ENCODE peak calls at places on chromosomes 5 and 9, in nine cellular contexts. One of them, this sample, is unnamed.

GRCh38 chr9:128713411-128713780 is 10.5 kb downstream of the ZDHHC12 start:
- DNase-seq in NCI-H524: no peak
- DNase-seq in activated CD4-positive, alpha-beta T cell treated with anti-CD3 and anti-CD28 coated beads, Interleukin-2, amount 50 U/mL, for 1 hour: no peak
- DNase-seq in T-helper 22 cell: no peak
- DNase-seq in activated naive CD8-positive, alpha-beta T cell treated with anti-CD3 and anti-CD28 coated beads, Interleukin-2, amount 10 ng/mL, durations not matched to agents 7 days and 5 days: peak
- DNase-seq in AG04449: no peak
- DNase-seq in CD8-positive, alpha-beta memory T cell: no peak
- DNase-seq in DND-41: no peak
- DNase-seq in T-helper 1 cell: no peak
- DNase-seq in this sample: no peak

GRCh38 chr9:133490865-133491655 is 12.2 kb upstream of the SLC2A6 start:
- DNase-seq in activated naive CD8-positive, alpha-beta T cell treated with anti-CD3 and anti-CD28 coated beads, Interleukin-2, amount 10 ng/mL, durations not matched to agents 7 days and 5 days: no peak
- DNase-seq in CD8-positive, alpha-beta memory T cell: no peak
- DNase-seq in T-helper 1 cell: no peak
- DNase-seq in activated CD4-positive, alpha-beta T cell treated with anti-CD3 and anti-CD28 coated beads, Interleukin-2, amount 50 U/mL, for 1 hour: no peak
- DNase-seq in DND-41: no peak
- DNase-seq in T-helper 22 cell: no peak
- DNase-seq in NCI-H524: no peak
- DNase-seq in AG04449: no peak
- DNase-seq in this sample: no peak

GRCh38 chr5:74035521-74035937 is 409.5 kb downstream of the ARHGEF28 start:
- DNase-seq in activated naive CD8-positive, alpha-beta T cell treated with anti-CD3 and anti-CD28 coated beads, Interleukin-2, amount 10 ng/mL, durations not matched to agents 7 days and 5 days: no peak
- DNase-seq in activated CD4-positive, alpha-beta T cell treated with anti-CD3 and anti-CD28 coated beads, Interleukin-2, amount 50 U/mL, for 1 hour: no peak
- DNase-seq in AG04449: no peak
- DNase-seq in T-helper 1 cell: no peak
- DNase-seq in DND-41: no peak
- DNase-seq in NCI-H524: peak
- DNase-seq in T-helper 22 cell: no peak
- DNase-seq in CD8-positive, alpha-beta memory T cell: no peak
- DNase-seq in this sample: peak

GRCh38 chr9:71897573-71897972 is 13.4 kb downstream of the ABHD17B start:
- DNase-seq in activated naive CD8-positive, alpha-beta T cell treated with anti-CD3 and anti-CD28 coated beads, Interleukin-2, amount 10 ng/mL, durations not matched to agents 7 days and 5 days: no peak
- DNase-seq in activated CD4-positive, alpha-beta T cell treated with anti-CD3 and anti-CD28 coated beads, Interleukin-2, amount 50 U/mL, for 1 hour: no peak
- DNase-seq in CD8-positive, alpha-beta memory T cell: peak
- DNase-seq in NCI-H524: no peak
- DNase-seq in T-helper 1 cell: no peak
- DNase-seq in AG04449: no peak
- DNase-seq in DND-41: peak
- DNase-seq in T-helper 22 cell: no peak
- DNase-seq in this sample: no peak

GRCh38 chr5:474826-475661 is 32.1 kb downstream of the EXOC3 start:
- DNase-seq in CD8-positive, alpha-beta memory T cell: no peak
- DNase-seq in T-helper 1 cell: no peak
- DNase-seq in activated naive CD8-positive, alpha-beta T cell treated with anti-CD3 and anti-CD28 coated beads, Interleukin-2, amount 10 ng/mL, durations not matched to agents 7 days and 5 days: peak
- DNase-seq in T-helper 22 cell: no peak
- DNase-seq in DND-41: no peak
- DNase-seq in NCI-H524: no peak
- DNase-seq in AG04449: no peak
- DNase-seq in activated CD4-positive, alpha-beta T cell treated with anti-CD3 and anti-CD28 coated beads, Interleukin-2, amount 50 U/mL, for 1 hour: no peak
- DNase-seq in this sample: no peak

GRCh38 chr9:104835163-104835562 is 71.2 kb downstream of the NIPSNAP3B start:
- DNase-seq in DND-41: no peak
- DNase-seq in AG04449: no peak
- DNase-seq in activated naive CD8-positive, alpha-beta T cell treated with anti-CD3 and anti-CD28 coated beads, Interleukin-2, amount 10 ng/mL, durations not matched to agents 7 days and 5 days: no peak
- DNase-seq in T-helper 22 cell: no peak
- DNase-seq in NCI-H524: no peak
- DNase-seq in CD8-positive, alpha-beta memory T cell: no peak
- DNase-seq in T-helper 1 cell: no peak
- DNase-seq in activated CD4-positive, alpha-beta T cell treated with anti-CD3 and anti-CD28 coated beads, Interleukin-2, amount 50 U/mL, for 1 hour: no peak
- DNase-seq in this sample: no peak

GRCh38 chr5:151082976-151083651 is 2.3 kb upstream of the TNIP1 start:
- DNase-seq in activated naive CD8-positive, alpha-beta T cell treated with anti-CD3 and anti-CD28 coated beads, Interleukin-2, amount 10 ng/mL, durations not matched to agents 7 days and 5 days: no peak
- DNase-seq in NCI-H524: peak
- DNase-seq in T-helper 1 cell: peak
- DNase-seq in DND-41: no peak
- DNase-seq in activated CD4-positive, alpha-beta T cell treated with anti-CD3 and anti-CD28 coated beads, Interleukin-2, amount 50 U/mL, for 1 hour: peak
- DNase-seq in T-helper 22 cell: peak
- DNase-seq in CD8-positive, alpha-beta memory T cell: peak
- DNase-seq in AG04449: no peak
- DNase-seq in this sample: no peak

GRCh38 chr5:95780597-95780996 is 41.9 kb downstream of the GLRX start:
- DNase-seq in activated CD4-positive, alpha-beta T cell treated with anti-CD3 and anti-CD28 coated beads, Interleukin-2, amount 50 U/mL, for 1 hour: no peak
- DNase-seq in T-helper 22 cell: no peak
- DNase-seq in CD8-positive, alpha-beta memory T cell: no peak
- DNase-seq in activated naive CD8-positive, alpha-beta T cell treated with anti-CD3 and anti-CD28 coated beads, Interleukin-2, amount 10 ng/mL, durations not matched to agents 7 days and 5 days: no peak
- DNase-seq in DND-41: no peak
- DNase-seq in AG04449: no peak
- DNase-seq in T-helper 1 cell: no peak
- DNase-seq in NCI-H524: no peak
- DNase-seq in this sample: no peak

GRCh38 chr5:141349917-141350619 is at the start of gene PCDHGB1:
- DNase-seq in NCI-H524: peak
- DNase-seq in activated naive CD8-positive, alpha-beta T cell treated with anti-CD3 and anti-CD28 coated beads, Interleukin-2, amount 10 ng/mL, durations not matched to agents 7 days and 5 days: no peak
- DNase-seq in T-helper 1 cell: no peak
- DNase-seq in T-helper 22 cell: no peak
- DNase-seq in CD8-positive, alpha-beta memory T cell: no peak
- DNase-seq in AG04449: no peak
- DNase-seq in DND-41: no peak
- DNase-seq in activated CD4-positive, alpha-beta T cell treated with anti-CD3 and anti-CD28 coated beads, Interleukin-2, amount 50 U/mL, for 1 hour: peak
- DNase-seq in this sample: peak

GRCh38 chr5:119022017-119022745 is 33.8 kb upstream of the DTWD2 start:
- DNase-seq in T-helper 22 cell: no peak
- DNase-seq in DND-41: no peak
- DNase-seq in AG04449: peak
- DNase-seq in NCI-H524: peak
- DNase-seq in CD8-positive, alpha-beta memory T cell: peak
- DNase-seq in activated naive CD8-positive, alpha-beta T cell treated with anti-CD3 and anti-CD28 coated beads, Interleukin-2, amount 10 ng/mL, durations not matched to agents 7 days and 5 days: no peak
- DNase-seq in T-helper 1 cell: no peak
- DNase-seq in activated CD4-positive, alpha-beta T cell treated with anti-CD3 and anti-CD28 coated beads, Interleukin-2, amount 50 U/mL, for 1 hour: no peak
- DNase-seq in this sample: peak

GRCh38 chr9:81546498-81546897 is 142.8 kb downstream of the TLE1 start:
- DNase-seq in T-helper 22 cell: no peak
- DNase-seq in CD8-positive, alpha-beta memory T cell: no peak
- DNase-seq in T-helper 1 cell: no peak
- DNase-seq in activated CD4-positive, alpha-beta T cell treated with anti-CD3 and anti-CD28 coated beads, Interleukin-2, amount 50 U/mL, for 1 hour: no peak
- DNase-seq in AG04449: no peak
- DNase-seq in activated naive CD8-positive, alpha-beta T cell treated with anti-CD3 and anti-CD28 coated beads, Interleukin-2, amount 10 ng/mL, durations not matched to agents 7 days and 5 days: no peak
- DNase-seq in DND-41: no peak
- DNase-seq in NCI-H524: no peak
- DNase-seq in this sample: no peak

GRCh38 chr5:151021771-151022170 is 1.4 kb downstream of the GPX3 start:
- DNase-seq in NCI-H524: no peak
- DNase-seq in DND-41: no peak
- DNase-seq in activated CD4-positive, alpha-beta T cell treated with anti-CD3 and anti-CD28 coated beads, Interleukin-2, amount 50 U/mL, for 1 hour: no peak
- DNase-seq in CD8-positive, alpha-beta memory T cell: no peak
- DNase-seq in AG04449: no peak
- DNase-seq in T-helper 22 cell: no peak
- DNase-seq in activated naive CD8-positive, alpha-beta T cell treated with anti-CD3 and anti-CD28 coated beads, Interleukin-2, amount 10 ng/mL, durations not matched to agents 7 days and 5 days: no peak
- DNase-seq in T-helper 1 cell: no peak
- DNase-seq in this sample: no peak

GRCh38 chr9:105176194-105176593 is 68.3 kb upstream of the SLC44A1 start:
- DNase-seq in T-helper 22 cell: no peak
- DNase-seq in CD8-positive, alpha-beta memory T cell: no peak
- DNase-seq in NCI-H524: no peak
- DNase-seq in activated CD4-positive, alpha-beta T cell treated with anti-CD3 and anti-CD28 coated beads, Interleukin-2, amount 50 U/mL, for 1 hour: no peak
- DNase-seq in activated naive CD8-positive, alpha-beta T cell treated with anti-CD3 and anti-CD28 coated beads, Interleukin-2, amount 10 ng/mL, durations not matched to agents 7 days and 5 days: no peak
- DNase-seq in T-helper 1 cell: no peak
- DNase-seq in DND-41: no peak
- DNase-seq in AG04449: no peak
- DNase-seq in this sample: no peak

GRCh38 chr5:168978015-168978414 is 322.9 kb downstream of the SLIT3 start:
- DNase-seq in T-helper 22 cell: no peak
- DNase-seq in NCI-H524: no peak
- DNase-seq in activated CD4-positive, alpha-beta T cell treated with anti-CD3 and anti-CD28 coated beads, Interleukin-2, amount 50 U/mL, for 1 hour: no peak
- DNase-seq in activated naive CD8-positive, alpha-beta T cell treated with anti-CD3 and anti-CD28 coated beads, Interleukin-2, amount 10 ng/mL, durations not matched to agents 7 days and 5 days: no peak
- DNase-seq in CD8-positive, alpha-beta memory T cell: no peak
- DNase-seq in DND-41: no peak
- DNase-seq in T-helper 1 cell: no peak
- DNase-seq in AG04449: peak
- DNase-seq in this sample: no peak

GRCh38 chr5:150607991-150608390 is 32.5 kb upstream of the SYNPO start:
- DNase-seq in T-helper 1 cell: no peak
- DNase-seq in activated CD4-positive, alpha-beta T cell treated with anti-CD3 and anti-CD28 coated beads, Interleukin-2, amount 50 U/mL, for 1 hour: no peak
- DNase-seq in T-helper 22 cell: no peak
- DNase-seq in NCI-H524: no peak
- DNase-seq in DND-41: no peak
- DNase-seq in CD8-positive, alpha-beta memory T cell: no peak
- DNase-seq in AG04449: no peak
- DNase-seq in activated naive CD8-positive, alpha-beta T cell treated with anti-CD3 and anti-CD28 coated beads, Interleukin-2, amount 10 ng/mL, durations not matched to agents 7 days and 5 days: no peak
- DNase-seq in this sample: no peak

GRCh38 chr9:89701221-89701798 is 96.5 kb downstream of the GADD45G start:
- DNase-seq in T-helper 1 cell: peak
- DNase-seq in CD8-positive, alpha-beta memory T cell: peak
- DNase-seq in NCI-H524: no peak
- DNase-seq in activated naive CD8-positive, alpha-beta T cell treated with anti-CD3 and anti-CD28 coated beads, Interleukin-2, amount 10 ng/mL, durations not matched to agents 7 days and 5 days: peak
- DNase-seq in AG04449: no peak
- DNase-seq in activated CD4-positive, alpha-beta T cell treated with anti-CD3 and anti-CD28 coated beads, Interleukin-2, amount 50 U/mL, for 1 hour: peak
- DNase-seq in DND-41: peak
- DNase-seq in T-helper 22 cell: peak
- DNase-seq in this sample: no peak

GRCh38 chr9:71854811-71855210 is 56.2 kb downstream of the ABHD17B start:
- DNase-seq in CD8-positive, alpha-beta memory T cell: no peak
- DNase-seq in activated naive CD8-positive, alpha-beta T cell treated with anti-CD3 and anti-CD28 coated beads, Interleukin-2, amount 10 ng/mL, durations not matched to agents 7 days and 5 days: no peak
- DNase-seq in AG04449: no peak
- DNase-seq in DND-41: no peak
- DNase-seq in T-helper 22 cell: no peak
- DNase-seq in NCI-H524: peak
- DNase-seq in T-helper 1 cell: no peak
- DNase-seq in activated CD4-positive, alpha-beta T cell treated with anti-CD3 and anti-CD28 coated beads, Interleukin-2, amount 50 U/mL, for 1 hour: no peak
- DNase-seq in this sample: no peak

GRCh38 chr5:42638972-42639371 is 117.6 kb upstream of the CCDC152 start:
- DNase-seq in CD8-positive, alpha-beta memory T cell: no peak
- DNase-seq in NCI-H524: no peak
- DNase-seq in activated naive CD8-positive, alpha-beta T cell treated with anti-CD3 and anti-CD28 coated beads, Interleukin-2, amount 10 ng/mL, durations not matched to agents 7 days and 5 days: no peak
- DNase-seq in AG04449: no peak
- DNase-seq in T-helper 22 cell: no peak
- DNase-seq in activated CD4-positive, alpha-beta T cell treated with anti-CD3 and anti-CD28 coated beads, Interleukin-2, amount 50 U/mL, for 1 hour: no peak
- DNase-seq in T-helper 1 cell: no peak
- DNase-seq in DND-41: no peak
- DNase-seq in this sample: no peak

GRCh38 chr9:6417186-6417585 is 4.2 kb downstream of the UHRF2 start:
- DNase-seq in T-helper 22 cell: no peak
- DNase-seq in NCI-H524: no peak
- DNase-seq in T-helper 1 cell: no peak
- DNase-seq in activated naive CD8-positive, alpha-beta T cell treated with anti-CD3 and anti-CD28 coated beads, Interleukin-2, amount 10 ng/mL, durations not matched to agents 7 days and 5 days: no peak
- DNase-seq in DND-41: no peak
- DNase-seq in CD8-positive, alpha-beta memory T cell: no peak
- DNase-seq in activated CD4-positive, alpha-beta T cell treated with anti-CD3 and anti-CD28 coated beads, Interleukin-2, amount 50 U/mL, for 1 hour: no peak
- DNase-seq in AG04449: no peak
- DNase-seq in this sample: no peak

GRCh38 chr5:89179761-89180160 is 296.8 kb upstream of the MEF2C start:
- DNase-seq in CD8-positive, alpha-beta memory T cell: no peak
- DNase-seq in activated CD4-positive, alpha-beta T cell treated with anti-CD3 and anti-CD28 coated beads, Interleukin-2, amount 50 U/mL, for 1 hour: no peak
- DNase-seq in DND-41: no peak
- DNase-seq in AG04449: no peak
- DNase-seq in T-helper 22 cell: no peak
- DNase-seq in T-helper 1 cell: no peak
- DNase-seq in NCI-H524: no peak
- DNase-seq in activated naive CD8-positive, alpha-beta T cell treated with anti-CD3 and anti-CD28 coated beads, Interleukin-2, amount 10 ng/mL, durations not matched to agents 7 days and 5 days: no peak
- DNase-seq in this sample: no peak

GRCh38 chr5:162190-162564 is 29.1 kb upstream of the LRRC14B start:
- DNase-seq in DND-41: no peak
- DNase-seq in activated naive CD8-positive, alpha-beta T cell treated with anti-CD3 and anti-CD28 coated beads, Interleukin-2, amount 10 ng/mL, durations not matched to agents 7 days and 5 days: no peak
- DNase-seq in NCI-H524: no peak
- DNase-seq in activated CD4-positive, alpha-beta T cell treated with anti-CD3 and anti-CD28 coated beads, Interleukin-2, amount 50 U/mL, for 1 hour: no peak
- DNase-seq in T-helper 1 cell: no peak
- DNase-seq in T-helper 22 cell: no peak
- DNase-seq in AG04449: no peak
- DNase-seq in CD8-positive, alpha-beta memory T cell: no peak
- DNase-seq in this sample: no peak

GRCh38 chr5:36236801-36237200 is 4.9 kb downstream of the NADK2 start:
- DNase-seq in activated CD4-positive, alpha-beta T cell treated with anti-CD3 and anti-CD28 coated beads, Interleukin-2, amount 50 U/mL, for 1 hour: no peak
- DNase-seq in CD8-positive, alpha-beta memory T cell: no peak
- DNase-seq in T-helper 22 cell: no peak
- DNase-seq in AG04449: no peak
- DNase-seq in NCI-H524: no peak
- DNase-seq in DND-41: no peak
- DNase-seq in activated naive CD8-positive, alpha-beta T cell treated with anti-CD3 and anti-CD28 coated beads, Interleukin-2, amount 10 ng/mL, durations not matched to agents 7 days and 5 days: no peak
- DNase-seq in T-helper 1 cell: no peak
- DNase-seq in this sample: no peak

GRCh38 chr5:124782262-124782661 is 35.8 kb upstream of the ZNF608 start:
- DNase-seq in DND-41: no peak
- DNase-seq in AG04449: no peak
- DNase-seq in NCI-H524: no peak
- DNase-seq in activated CD4-positive, alpha-beta T cell treated with anti-CD3 and anti-CD28 coated beads, Interleukin-2, amount 50 U/mL, for 1 hour: no peak
- DNase-seq in activated naive CD8-positive, alpha-beta T cell treated with anti-CD3 and anti-CD28 coated beads, Interleukin-2, amount 10 ng/mL, durations not matched to agents 7 days and 5 days: no peak
- DNase-seq in T-helper 1 cell: no peak
- DNase-seq in T-helper 22 cell: no peak
- DNase-seq in CD8-positive, alpha-beta memory T cell: no peak
- DNase-seq in this sample: no peak

GRCh38 chr5:112604741-112605390 is 132.8 kb upstream of the APC start:
- DNase-seq in activated naive CD8-positive, alpha-beta T cell treated with anti-CD3 and anti-CD28 coated beads, Interleukin-2, amount 10 ng/mL, durations not matched to agents 7 days and 5 days: no peak
- DNase-seq in T-helper 1 cell: no peak
- DNase-seq in activated CD4-positive, alpha-beta T cell treated with anti-CD3 and anti-CD28 coated beads, Interleukin-2, amount 50 U/mL, for 1 hour: no peak
- DNase-seq in CD8-positive, alpha-beta memory T cell: no peak
- DNase-seq in AG04449: no peak
- DNase-seq in NCI-H524: no peak
- DNase-seq in T-helper 22 cell: no peak
- DNase-seq in DND-41: peak
- DNase-seq in this sample: no peak

GRCh38 chr5:148974638-148975330 is 88.1 kb downstream of the SH3TC2 start:
- DNase-seq in activated naive CD8-positive, alpha-beta T cell treated with anti-CD3 and anti-CD28 coated beads, Interleukin-2, amount 10 ng/mL, durations not matched to agents 7 days and 5 days: no peak
- DNase-seq in activated CD4-positive, alpha-beta T cell treated with anti-CD3 and anti-CD28 coated beads, Interleukin-2, amount 50 U/mL, for 1 hour: no peak
- DNase-seq in T-helper 22 cell: no peak
- DNase-seq in NCI-H524: no peak
- DNase-seq in T-helper 1 cell: no peak
- DNase-seq in AG04449: no peak
- DNase-seq in CD8-positive, alpha-beta memory T cell: no peak
- DNase-seq in DND-41: no peak
- DNase-seq in this sample: no peak

GRCh38 chr9:79123419-79123818 is 448.3 kb upstream of the TLE4 start:
- DNase-seq in NCI-H524: no peak
- DNase-seq in CD8-positive, alpha-beta memory T cell: no peak
- DNase-seq in T-helper 1 cell: no peak
- DNase-seq in DND-41: no peak
- DNase-seq in AG04449: no peak
- DNase-seq in T-helper 22 cell: no peak
- DNase-seq in activated CD4-positive, alpha-beta T cell treated with anti-CD3 and anti-CD28 coated beads, Interleukin-2, amount 50 U/mL, for 1 hour: no peak
- DNase-seq in activated naive CD8-positive, alpha-beta T cell treated with anti-CD3 and anti-CD28 coated beads, Interleukin-2, amount 10 ng/mL, durations not matched to agents 7 days and 5 days: no peak
- DNase-seq in this sample: no peak

GRCh38 chr5:139984816-139985215 is 58.3 kb downstream of the NRG2 start:
- DNase-seq in CD8-positive, alpha-beta memory T cell: no peak
- DNase-seq in AG04449: no peak
- DNase-seq in activated naive CD8-positive, alpha-beta T cell treated with anti-CD3 and anti-CD28 coated beads, Interleukin-2, amount 10 ng/mL, durations not matched to agents 7 days and 5 days: no peak
- DNase-seq in T-helper 22 cell: no peak
- DNase-seq in T-helper 1 cell: no peak
- DNase-seq in activated CD4-positive, alpha-beta T cell treated with anti-CD3 and anti-CD28 coated beads, Interleukin-2, amount 50 U/mL, for 1 hour: no peak
- DNase-seq in DND-41: no peak
- DNase-seq in NCI-H524: no peak
- DNase-seq in this sample: no peak

GRCh38 chr9:136533775-136534157 is 12.1 kb downstream of the NOTCH1 start:
- DNase-seq in T-helper 22 cell: peak
- DNase-seq in NCI-H524: no peak
- DNase-seq in T-helper 1 cell: peak
- DNase-seq in CD8-positive, alpha-beta memory T cell: peak
- DNase-seq in AG04449: no peak
- DNase-seq in activated naive CD8-positive, alpha-beta T cell treated with anti-CD3 and anti-CD28 coated beads, Interleukin-2, amount 10 ng/mL, durations not matched to agents 7 days and 5 days: peak
- DNase-seq in DND-41: no peak
- DNase-seq in activated CD4-positive, alpha-beta T cell treated with anti-CD3 and anti-CD28 coated beads, Interleukin-2, amount 50 U/mL, for 1 hour: peak
- DNase-seq in this sample: no peak

GRCh38 chr5:73019766-73020165 is 63.9 kb downstream of the FCHO2 start:
- DNase-seq in AG04449: no peak
- DNase-seq in activated naive CD8-positive, alpha-beta T cell treated with anti-CD3 and anti-CD28 coated beads, Interleukin-2, amount 10 ng/mL, durations not matched to agents 7 days and 5 days: no peak
- DNase-seq in NCI-H524: no peak
- DNase-seq in activated CD4-positive, alpha-beta T cell treated with anti-CD3 and anti-CD28 coated beads, Interleukin-2, amount 50 U/mL, for 1 hour: no peak
- DNase-seq in T-helper 1 cell: no peak
- DNase-seq in CD8-positive, alpha-beta memory T cell: no peak
- DNase-seq in DND-41: no peak
- DNase-seq in T-helper 22 cell: no peak
- DNase-seq in this sample: no peak

GRCh38 chr5:179422213-179422839 is 77.1 kb upstream of the ADAMTS2 start:
- DNase-seq in AG04449: no peak
- DNase-seq in T-helper 1 cell: no peak
- DNase-seq in activated CD4-positive, alpha-beta T cell treated with anti-CD3 and anti-CD28 coated beads, Interleukin-2, amount 50 U/mL, for 1 hour: no peak
- DNase-seq in CD8-positive, alpha-beta memory T cell: no peak
- DNase-seq in T-helper 22 cell: no peak
- DNase-seq in NCI-H524: peak
- DNase-seq in activated naive CD8-positive, alpha-beta T cell treated with anti-CD3 and anti-CD28 coated beads, Interleukin-2, amount 10 ng/mL, durations not matched to agents 7 days and 5 days: no peak
- DNase-seq in DND-41: no peak
- DNase-seq in this sample: no peak

GRCh38 chr5:178297751-178298150 is 65.1 kb upstream of the PHYKPL start:
- DNase-seq in AG04449: no peak
- DNase-seq in T-helper 22 cell: no peak
- DNase-seq in activated naive CD8-positive, alpha-beta T cell treated with anti-CD3 and anti-CD28 coated beads, Interleukin-2, amount 10 ng/mL, durations not matched to agents 7 days and 5 days: no peak
- DNase-seq in activated CD4-positive, alpha-beta T cell treated with anti-CD3 and anti-CD28 coated beads, Interleukin-2, amount 50 U/mL, for 1 hour: no peak
- DNase-seq in CD8-positive, alpha-beta memory T cell: no peak
- DNase-seq in T-helper 1 cell: no peak
- DNase-seq in NCI-H524: no peak
- DNase-seq in DND-41: no peak
- DNase-seq in this sample: no peak